ENCODE peak calls at places on chromosomes 16 and 17, in five cellular contexts. V is pancreas, D is astrocyte, G is upper lobe of right lung, L is foreskin keratinocyte. A is an unnamed sample.

GRCh38 chr17:38728290-38728831 is 1.8 kb upstream of the CISD3 start:
- DNase-seq in G (no peak), D (no peak), V (peak; percentile 70), L (no peak), A (no peak)

GRCh38 chr17:41126412-41126811 is 2.4 kb upstream of the KRTAP4-12 start:
- DNase-seq in D (no peak), V (no peak), L (no peak), G (no peak), A (no peak)

GRCh38 chr16:49681449-49681848 is 174.5 kb downstream of the ZNF423 start:
- DNase-seq in D (no peak), L (no peak), G (no peak), V (no peak), A (no peak)

GRCh38 chr17:41171881-41172280 is 3.9 kb upstream of the KRTAP4-3 start:
- DNase-seq in D (peak; percentile 8), V (no peak), L (no peak), G (no peak), A (no peak)

GRCh38 chr17:70324031-70324430 is 154.7 kb downstream of the KCNJ2 start:
- DNase-seq in D (no peak), L (no peak), G (no peak), V (no peak), A (no peak)

GRCh38 chr16:28981517-28981916 is 3.3 kb upstream of the LAT start:
- DNase-seq in D (no peak), V (no peak), L (no peak), G (no peak), A (no peak)

GRCh38 chr17:33696102-33696501 is 403.0 kb upstream of the ASIC2 start:
- DNase-seq in L (no peak), D (no peak), V (no peak), G (no peak), A (no peak)

GRCh38 chr16:12054868-12055267 is 78.3 kb downstream of the SNX29 start:
- DNase-seq in V (no peak), D (no peak), G (no peak), L (no peak), A (no peak)

GRCh38 chr16:23375643-23376042 is 73.5 kb downstream of the SCNN1B start:
- DNase-seq in G (no peak), V (no peak), D (no peak), L (no peak), A (no peak)

GRCh38 chr17:47945529-47946508 is 4.4 kb downstream of the PNPO start:
- DNase-seq in V (peak; percentile 81), D (no peak), G (no peak), L (no peak), A (no peak)
- H3K27me3 ChIP-seq in V (no peaks in the 10 kb centered on the region), D (no peaks in the 10 kb centered on the region), G (no peaks in the 10 kb centered on the region), L (no peaks in the 10 kb centered on the region), A (no peaks in the 10 kb centered on the region)

GRCh38 chr16:86245895-86246294 is 264.4 kb upstream of the FOXF1 start:
- DNase-seq in V (no peak), L (no peak), D (no peak), G (no peak), A (no peak)
- H3K27me3 ChIP-seq in V (no peaks in the 10 kb centered on the region), L (no peaks in the 10 kb centered on the region), D (peaks cover 23% of the 10 kb centered on the region), G (peaks cover 7% of the 10 kb centered on the region), A (no peaks in the 10 kb centered on the region)

DNA sequence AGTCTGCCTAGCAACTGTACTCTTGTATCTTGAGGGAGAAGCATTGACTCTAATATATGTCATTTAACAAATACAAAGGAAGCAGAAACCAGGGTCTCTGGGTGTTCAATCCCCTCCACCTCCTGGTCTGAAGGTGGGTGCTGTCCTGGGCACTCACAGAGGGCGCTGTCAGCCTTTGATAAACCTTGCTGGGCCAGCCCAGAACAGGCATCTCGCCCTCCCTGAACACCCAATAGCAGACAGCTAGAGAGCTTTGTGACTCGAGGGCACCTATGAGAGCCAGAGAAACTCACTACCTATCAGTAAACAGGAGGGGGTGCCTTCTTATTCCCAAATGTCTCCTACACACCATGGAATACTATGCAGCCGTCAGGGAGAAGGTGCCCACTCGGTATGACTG is 6.4 kb upstream of the PIPOX start:
- DNase-seq in V (no peak), L (no peak), G (no peak), D (no peak), A (no peak)
- H3K27me3 ChIP-seq in V (no peaks in the 10 kb centered on the region), L (peaks cover 71% of the 10 kb centered on the region), G (peaks cover 7% of the 10 kb centered on the region), D (peaks cover 54% of the 10 kb centered on the region), A (peaks cover 42% of the 10 kb centered on the region)

DNA sequence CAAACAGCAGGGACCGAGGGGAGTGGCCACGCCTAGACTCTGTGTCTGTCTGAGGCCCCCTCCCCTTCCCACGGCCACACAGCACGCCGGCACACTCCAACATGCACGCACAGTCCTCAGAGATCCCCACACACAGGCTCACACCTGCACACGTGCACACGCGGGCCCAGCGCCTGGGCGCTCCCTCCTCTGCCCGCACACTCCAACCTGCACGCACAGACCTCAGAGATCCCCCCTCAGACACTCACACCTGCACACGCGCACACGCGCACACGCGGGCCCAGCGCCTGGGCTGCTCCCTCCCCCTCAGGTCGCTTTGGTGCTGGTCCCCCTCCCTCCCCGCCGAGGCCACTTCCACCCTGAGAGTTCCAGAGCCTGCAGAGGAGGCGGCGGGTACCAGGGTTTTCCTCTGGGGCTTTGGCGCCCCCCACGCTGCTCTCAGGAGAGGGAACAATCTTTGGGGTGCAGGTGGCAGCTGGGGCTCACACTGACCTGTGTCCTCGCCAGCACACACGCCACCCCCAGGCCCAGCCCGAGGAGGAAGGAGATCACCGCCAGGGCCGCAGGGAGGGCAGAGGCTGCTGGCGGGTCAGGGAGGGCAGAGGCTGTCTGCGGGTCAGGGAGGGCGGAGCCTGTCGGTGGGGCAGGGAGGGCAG is 1.6 kb downstream of the CD7 start:
- DNase-seq in G (no peak), V (peak; percentile 63), D (no peak), L (no peak), A (no peak)
- H3K27me3 ChIP-seq in G (peaks cover 29% of the 10 kb centered on the region), V (no peaks in the 10 kb centered on the region), D (peaks cover 16% of the 10 kb centered on the region), L (peaks cover 44% of the 10 kb centered on the region), A (peaks cover 38% of the 10 kb centered on the region)

DNA sequence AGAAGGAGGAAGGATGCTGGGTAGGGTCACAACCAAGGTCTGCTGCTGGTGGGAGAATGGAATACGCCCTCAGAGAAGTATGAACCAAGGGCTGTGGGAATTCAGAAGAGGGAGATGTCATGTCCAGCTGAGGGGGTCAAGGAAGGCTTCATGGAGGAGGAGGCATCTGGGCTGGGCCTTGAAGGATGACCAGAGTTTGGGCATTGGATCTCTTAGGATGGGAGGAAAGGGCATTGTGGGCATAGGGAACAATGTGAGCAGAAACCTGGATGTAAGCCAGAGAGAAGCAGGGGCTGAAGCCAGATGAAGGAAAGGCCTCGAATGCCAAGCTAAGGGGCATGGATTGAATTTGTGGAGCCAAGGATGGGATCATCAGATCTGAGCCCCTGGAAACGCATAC is 49.2 kb upstream of the MAP3K14 start:
- DNase-seq in G (peak; percentile 17), L (no peak), V (no peak), D (no peak), A (no peak)
- H3K27me3 ChIP-seq in G (no peaks in the 10 kb centered on the region), L (no peaks in the 10 kb centered on the region), V (no peaks in the 10 kb centered on the region), D (no peaks in the 10 kb centered on the region), A (no peaks in the 10 kb centered on the region)

GRCh38 chr17:43750154-43750553 is 8.4 kb downstream of the SOST start:
- DNase-seq in L (no peak), D (no peak), V (no peak), G (no peak), A (no peak)

GRCh38 chr17:43756176-43756575 is 2.4 kb downstream of the SOST start:
- DNase-seq in L (no peak), G (no peak), V (no peak), D (no peak), A (no peak)

GRCh38 chr17:43755389-43755875 is 3.2 kb downstream of the SOST start:
- DNase-seq in D (peak; percentile 33), G (no peak), V (peak; percentile 68), L (no peak), A (no peak)

GRCh38 chr17:43754947-43755346 is 3.6 kb downstream of the SOST start:
- DNase-seq in D (no peak), L (no peak), G (no peak), V (no peak), A (no peak)

DNA sequence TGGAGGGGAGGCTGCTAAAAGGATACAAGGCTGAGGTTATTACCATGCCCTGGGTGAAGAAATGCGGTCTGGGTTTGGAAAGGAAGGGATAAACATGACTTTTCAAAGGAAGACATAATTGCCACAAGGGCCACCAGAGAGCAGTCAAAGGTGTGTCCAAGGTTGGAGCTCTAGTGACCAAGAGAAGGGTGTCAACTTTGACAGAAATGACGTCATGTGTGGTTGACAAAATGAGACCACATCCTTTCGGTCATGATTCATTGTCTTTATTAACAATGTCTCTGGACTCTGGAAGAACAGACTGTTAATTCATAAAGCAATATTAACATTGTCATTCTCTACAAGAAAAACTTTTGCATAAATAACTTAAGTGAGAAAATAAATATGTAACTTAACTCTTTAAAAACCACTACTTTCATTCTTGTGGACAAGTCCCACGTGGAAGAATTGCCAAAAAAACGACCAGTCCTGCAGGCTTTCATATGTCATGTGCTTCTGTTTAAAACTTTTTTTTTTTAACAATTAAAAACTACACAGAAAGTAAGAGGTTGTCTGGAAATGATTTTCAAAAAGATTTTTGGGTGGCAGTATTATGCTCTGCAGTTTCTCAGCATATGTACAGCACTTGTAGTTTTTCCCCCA is 5.0 kb downstream of the SOST start:
- DNase-seq in G (no peak), D (peak; percentile 44), L (no peak), V (no peak), A (no peak)
- H3K27me3 ChIP-seq in G (peaks cover 19% of the 10 kb centered on the region), D (peaks cover 45% of the 10 kb centered on the region), L (peaks cover 18% of the 10 kb centered on the region), V (no peaks in the 10 kb centered on the region), A (peaks cover 12% of the 10 kb centered on the region)

GRCh38 chr17:79609616-79610150 is 1.2 kb downstream of the RBFOX3 start:
- DNase-seq in G (no peak), V (no peak), L (no peak), D (no peak), A (no peak)
- H3K27me3 ChIP-seq in G (peaks cover 84% of the 10 kb centered on the region), V (no peaks in the 10 kb centered on the region), L (peaks cover 75% of the 10 kb centered on the region), D (peaks cover 38% of the 10 kb centered on the region), A (peaks cover 68% of the 10 kb centered on the region)

DNA sequence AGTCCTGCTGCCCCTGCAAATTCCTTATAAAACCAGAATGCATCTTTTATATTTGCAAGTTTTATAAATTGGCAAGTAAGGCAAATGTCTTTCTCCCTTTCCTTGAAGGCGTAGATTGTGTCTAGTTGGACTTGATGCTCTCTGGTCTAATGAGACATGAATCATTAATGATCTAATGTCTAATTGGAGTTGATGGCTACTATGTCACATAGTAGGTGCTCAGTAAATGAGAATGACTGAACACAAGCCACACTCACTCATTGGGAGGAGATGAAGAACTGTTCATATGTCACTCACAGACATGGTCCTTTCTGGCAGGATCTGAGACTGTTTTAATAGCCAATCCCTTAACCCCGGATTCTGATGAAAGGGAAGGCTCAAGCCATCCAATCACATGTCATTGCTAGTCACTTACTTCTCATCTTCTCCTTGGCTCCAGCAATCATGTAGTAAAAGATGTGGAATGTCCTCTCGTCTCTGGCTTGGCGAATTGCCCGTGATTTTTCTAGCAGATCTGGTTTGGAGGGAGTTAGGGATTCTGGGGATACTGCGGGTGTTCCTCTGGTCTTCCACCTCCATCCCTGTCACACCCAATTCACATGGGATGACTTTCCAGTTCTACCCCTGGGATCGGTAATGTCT is 81.0 kb downstream of the MYH11 start:
- DNase-seq in D (no peak), V (no peak), G (no peak), L (no peak), A (no peak)
- H3K27me3 ChIP-seq in D (peaks cover 22% of the 10 kb centered on the region), V (no peaks in the 10 kb centered on the region), G (no peaks in the 10 kb centered on the region), L (peaks cover 15% of the 10 kb centered on the region), A (peaks cover 8% of the 10 kb centered on the region)

GRCh38 chr17:17698869-17699351 is 17.7 kb downstream of the RAI1 start:
- DNase-seq in G (no peak), L (no peak), D (no peak), V (no peak), A (no peak)
- H3K27me3 ChIP-seq in G (no peaks in the 10 kb centered on the region), L (no peaks in the 10 kb centered on the region), D (no peaks in the 10 kb centered on the region), V (no peaks in the 10 kb centered on the region), A (no peaks in the 10 kb centered on the region)